ENCODE peak calls at places on chromosomes 3 and 15, in ten cellular contexts. A is hypothalamus; P is hippocampal formation; J is mesothelial cell of epicardium; G is Peyer's patch; Z is CD8-positive, alpha-beta memory T cell; L is endodermal cell; U is activated effector memory CD4-positive, alpha-beta T cell treated with anti-CD3 and anti-CD28 coated beads, Interleukin-2, amount 50 U/mL, for 16 hours; M is fibroblast of pulmonary artery; F is left lung. W is an unnamed sample.

GRCh38 chr15:61752001-61752400 is 308.2 kb downstream of the VPS13C start:
- DNase-seq in A (no peak), P (no peak), J (no peak), G (no peak), Z (no peak), L (peak), U (no peak), M (no peak), F (no peak), W (no peak)

GRCh38 chr3:185176756-185177359 is 24.0 kb upstream of the C3orf70 start:
- DNase-seq in A (no peak), P (peak), J (peak), G (peak), Z (no peak), L (peak), U (no peak), M (peak), F (no peak), W (no peak)

GRCh38 chr3:50342818-50343633 is 2.4 kb upstream of the RASSF1 start:
- DNase-seq in A (no peak), P (no peak), J (no peak), G (no peak), Z (no peak), L (peak), U (no peak), M (no peak), F (peak), W (no peak)

GRCh38 chr3:111069974-111070751 is 1.5 kb upstream of the NECTIN3 start:
- DNase-seq in A (no peak), P (peak), J (no peak), G (peak), Z (no peak), L (peak), U (no peak), M (peak), F (peak), W (no peak)

GRCh38 chr3:9398715-9399708 is 1.6 kb downstream of the SETD5 start:
- DNase-seq in A (no peak), P (no peak), J (no peak), G (no peak), Z (peak), L (peak), U (no peak), M (peak), F (no peak), W (no peak)

GRCh38 chr15:63474810-63475316 is 29.5 kb upstream of the USP3 start:
- DNase-seq in A (no peak), P (no peak), J (no peak), G (peak), Z (no peak), L (peak), U (peak), M (no peak), F (no peak), W (no peak)

GRCh38 chr3:14266361-14266760 is 87.7 kb downstream of the LSM3 start:
- DNase-seq in A (no peak), P (no peak), J (no peak), G (no peak), Z (no peak), L (no peak), U (no peak), M (peak), F (no peak), W (no peak)

GRCh38 chr3:170499562-170500156 is 81.0 kb downstream of the CLDN11 start:
- DNase-seq in A (peak), P (peak), J (no peak), G (peak), Z (no peak), L (peak), U (no peak), M (peak), F (no peak), W (no peak)

GRCh38 chr3:187770224-187770623 is 25.0 kb upstream of the BCL6 start:
- DNase-seq in A (no peak), P (no peak), J (no peak), G (no peak), Z (peak), L (no peak), U (peak), M (no peak), F (no peak), W (no peak)

GRCh38 chr3:37546876-37547275 is 314.8 kb upstream of the CTDSPL start:
- DNase-seq in A (no peak), P (no peak), J (no peak), G (no peak), Z (no peak), L (peak), U (no peak), M (peak), F (no peak), W (no peak)

GRCh38 chr3:4504340-4505261 is 11.5 kb downstream of the ITPR1 start:
- DNase-seq in A (no peak), P (no peak), J (no peak), G (peak), Z (peak), L (no peak), U (peak), M (peak), F (no peak), W (no peak)

GRCh38 chr3:127226451-127226850 is 33.5 kb downstream of the PRR23E start:
- DNase-seq in A (no peak), P (no peak), J (no peak), G (no peak), Z (no peak), L (no peak), U (no peak), M (no peak), F (no peak), W (no peak)

GRCh38 chr3:47910777-47911440 is 105.3 kb downstream of the MAP4 start:
- DNase-seq in A (no peak), P (no peak), J (no peak), G (no peak), Z (no peak), L (peak), U (no peak), M (peak), F (no peak), W (no peak)

GRCh38 chr3:25952133-25952532 is 162.2 kb downstream of the OXSM start:
- DNase-seq in A (no peak), P (no peak), J (no peak), G (no peak), Z (no peak), L (no peak), U (no peak), M (no peak), F (no peak), W (no peak)

GRCh38 chr3:47089605-47090004 is 74.3 kb downstream of the SETD2 start:
- DNase-seq in A (no peak), P (no peak), J (no peak), G (no peak), Z (no peak), L (no peak), U (no peak), M (no peak), F (no peak), W (no peak)

GRCh38 chr15:80832676-80833075 is 53.5 kb downstream of the CEMIP start:
- DNase-seq in A (no peak), P (no peak), J (no peak), G (no peak), Z (no peak), L (no peak), U (no peak), M (no peak), F (no peak), W (peak)

GRCh38 chr3:152452318-152452717 is 183.6 kb downstream of the MBNL1 start:
- DNase-seq in A (no peak), P (no peak), J (no peak), G (no peak), Z (no peak), L (no peak), U (no peak), M (no peak), F (no peak), W (no peak)

GRCh38 chr3:42056840-42057239 is 34.3 kb upstream of the TRAK1 start:
- DNase-seq in A (no peak), P (no peak), J (no peak), G (no peak), Z (no peak), L (no peak), U (no peak), M (no peak), F (no peak), W (no peak)

GRCh38 chr3:187066228-187066995 is 72.9 kb downstream of the RPL39L start:
- DNase-seq in A (no peak), P (no peak), J (no peak), G (no peak), Z (peak), L (peak), U (peak), M (peak), F (no peak), W (no peak)

GRCh38 chr3:82100378-82100777 is 338.9 kb upstream of the GBE1 start:
- DNase-seq in A (no peak), P (no peak), J (no peak), G (no peak), Z (no peak), L (no peak), U (no peak), M (peak), F (no peak), W (no peak)

GRCh38 chr3:150871192-150871591 is 34.0 kb downstream of the MINDY4B start:
- DNase-seq in A (no peak), P (no peak), J (no peak), G (no peak), Z (no peak), L (no peak), U (no peak), M (peak), F (no peak), W (no peak)

GRCh38 chr15:31560643-31561042 is 234.0 kb downstream of the KLF13 start:
- DNase-seq in A (no peak), P (no peak), J (no peak), G (no peak), Z (no peak), L (no peak), U (no peak), M (no peak), F (no peak), W (no peak)

GRCh38 chr15:43218908-43219706 is 1.7 kb downstream of the EPB42 start:
- DNase-seq in A (no peak), P (no peak), J (no peak), G (no peak), Z (no peak), L (peak), U (no peak), M (peak), F (no peak), W (peak)

GRCh38 chr15:72700076-72700475 is 14.1 kb downstream of the BBS4 start:
- DNase-seq in A (no peak), P (no peak), J (no peak), G (no peak), Z (no peak), L (no peak), U (no peak), M (no peak), F (no peak), W (no peak)

GRCh38 chr3:1987983-1988382 is 110.7 kb upstream of the CNTN4 start:
- DNase-seq in A (no peak), P (no peak), J (no peak), G (peak), Z (no peak), L (peak), U (no peak), M (peak), F (no peak), W (no peak)

GRCh38 chr3:124514681-124515080 is 215.6 kb upstream of the UMPS start:
- DNase-seq in A (peak), P (no peak), J (no peak), G (no peak), Z (no peak), L (no peak), U (no peak), M (no peak), F (no peak), W (no peak)

GRCh38 chr3:24296441-24297205 is 198.0 kb downstream of the THRB start:
- DNase-seq in A (no peak), P (no peak), J (no peak), G (no peak), Z (no peak), L (no peak), U (no peak), M (no peak), F (no peak), W (no peak)

GRCh38 chr3:171402281-171402680 is 57.9 kb downstream of the TNIK start:
- DNase-seq in A (no peak), P (no peak), J (no peak), G (no peak), Z (no peak), L (no peak), U (no peak), M (no peak), F (no peak), W (no peak)

GRCh38 chr15:40830884-40831283 is 2.4 kb upstream of the PPP1R14D start:
- DNase-seq in A (no peak), P (no peak), J (no peak), G (no peak), Z (no peak), L (no peak), U (no peak), M (no peak), F (no peak), W (no peak)

GRCh38 chr15:56856934-56857333 is 61.5 kb upstream of the TCF12 start:
- DNase-seq in A (no peak), P (no peak), J (no peak), G (no peak), Z (no peak), L (no peak), U (no peak), M (no peak), F (no peak), W (no peak)

GRCh38 chr15:77627581-77627980 is 5.1 kb downstream of the LINGO1 start:
- DNase-seq in A (no peak), P (no peak), J (no peak), G (no peak), Z (no peak), L (no peak), U (no peak), M (no peak), F (no peak), W (no peak)